ENCODE peak calls at places on chromosomes 1 and 21, in four cellular contexts. One of them, this sample, is unnamed.

GRCh38 chr1:12359734-12360133 is 129.9 kb downstream of the VPS13D start:
- DNase-seq in SK-N-SH: no peak
- DNase-seq in K562: no peak
- DNase-seq in GM12878: no peak
- DNase-seq in this sample: no peak

GRCh38 chr21:43340491-43341348 is 86.2 kb downstream of the SIK1 start:
- DNase-seq in GM12878: no peak
- DNase-seq in K562: peak; percentile 61
- DNase-seq in SK-N-SH: no peak
- DNase-seq in this sample: peak; percentile 62

GRCh38 chr1:25030674-25031589 is 100.9 kb upstream of the RUNX3 start:
- DNase-seq in GM12878: peak; percentile 91
- DNase-seq in K562: no peak
- DNase-seq in SK-N-SH: no peak
- DNase-seq in this sample: no peak

GRCh38 chr1:94925561-94926364 is 1.1 kb downstream of the CNN3 start:
- DNase-seq in K562: no peak
- DNase-seq in GM12878: peak; percentile 5
- DNase-seq in SK-N-SH: peak; percentile 74
- DNase-seq in this sample: peak; percentile 33

GRCh38 chr1:75908717-75909152 is 23.5 kb downstream of the ASB17 start:
- DNase-seq in GM12878: peak; percentile 7
- DNase-seq in SK-N-SH: peak; percentile 29
- DNase-seq in K562: no peak
- DNase-seq in this sample: peak; percentile 4

GRCh38 chr1:9475061-9475627 is 64.1 kb upstream of the SLC25A33 start:
- DNase-seq in K562: no peak
- DNase-seq in GM12878: no peak
- DNase-seq in SK-N-SH: peak; percentile 3
- DNase-seq in this sample: no peak

GRCh38 chr1:89605692-89606091 is 27.2 kb upstream of the LRRC8C start:
- DNase-seq in SK-N-SH: no peak
- DNase-seq in GM12878: no peak
- DNase-seq in K562: no peak
- DNase-seq in this sample: no peak

GRCh38 chr1:119368556-119368955 is at the start of gene HAO2:
- DNase-seq in SK-N-SH: no peak
- DNase-seq in GM12878: no peak
- DNase-seq in K562: no peak
- DNase-seq in this sample: no peak

GRCh38 chr1:21822349-21822748 is 10.3 kb downstream of the LDLRAD2 start:
- DNase-seq in K562: peak; percentile 96
- DNase-seq in GM12878: no peak
- DNase-seq in SK-N-SH: peak; percentile 66
- DNase-seq in this sample: no peak

GRCh38 chr1:27656157-27656893 is 15.7 kb downstream of the IFI6 start:
- DNase-seq in GM12878: no peak
- DNase-seq in K562: no peak
- DNase-seq in SK-N-SH: no peak
- DNase-seq in this sample: no peak

GRCh38 chr1:15323351-15323988 is 76.4 kb downstream of the FHAD1 start:
- DNase-seq in K562: peak; percentile 84
- DNase-seq in GM12878: no peak
- DNase-seq in SK-N-SH: peak; percentile 82
- DNase-seq in this sample: peak; percentile 83

GRCh38 chr1:15321601-15322000 is 74.6 kb downstream of the FHAD1 start:
- DNase-seq in GM12878: no peak
- DNase-seq in K562: no peak
- DNase-seq in SK-N-SH: no peak
- DNase-seq in this sample: no peak

GRCh38 chr1:15323989-15324866 is 77.2 kb downstream of the FHAD1 start:
- DNase-seq in GM12878: no peak
- DNase-seq in SK-N-SH: no peak
- DNase-seq in K562: no peak
- DNase-seq in this sample: no peak

GRCh38 chr1:15324867-15325335 is 77.9 kb downstream of the FHAD1 start:
- DNase-seq in SK-N-SH: no peak
- DNase-seq in K562: no peak
- DNase-seq in GM12878: no peak
- DNase-seq in this sample: no peak

GRCh38 chr1:15322648-15323350 is 75.8 kb downstream of the FHAD1 start:
- DNase-seq in SK-N-SH: peak; percentile 57
- DNase-seq in K562: peak; percentile 48
- DNase-seq in GM12878: no peak
- DNase-seq in this sample: peak; percentile 46
- TF ChIP-seq RCOR1 in SK-N-SH: no peak
- TF ChIP-seq RCOR1 in K562: peak; percentile 82
- TF ChIP-seq RCOR1 in GM12878: no peak
- TF ChIP-seq RCOR1 in this sample: no peak

GRCh38 chr1:72283204-72284083 is 1.1 kb upstream of the NEGR1 start:
- DNase-seq in K562: no peak
- DNase-seq in GM12878: no peak
- DNase-seq in SK-N-SH: peak; percentile 73
- DNase-seq in this sample: no peak
- TF ChIP-seq EP300 in K562: no peak
- TF ChIP-seq EP300 in GM12878: no peak
- TF ChIP-seq EP300 in SK-N-SH: no peak
- TF ChIP-seq EP300 in this sample: no peak

DNA sequence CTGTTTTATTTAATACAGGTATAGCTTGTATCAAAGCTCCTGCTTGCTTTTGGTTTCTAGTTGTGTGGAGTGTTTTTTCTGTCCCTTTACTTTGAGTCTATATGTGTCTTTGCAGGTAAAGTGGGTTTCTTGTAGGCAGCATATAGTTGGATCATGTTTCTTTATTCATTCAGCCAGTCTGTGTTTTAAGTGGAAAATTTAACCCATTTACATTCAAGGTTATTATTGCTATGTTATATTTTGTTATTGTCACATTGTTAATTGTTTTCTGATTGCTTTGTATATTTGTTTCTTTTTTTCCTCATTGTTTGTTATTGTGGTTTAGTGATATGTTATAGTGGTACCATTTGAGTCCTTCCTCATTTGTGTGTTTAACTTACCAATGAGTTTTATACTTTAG is 26.7 kb downstream of the CLDN19 start:
- DNase-seq in K562: no peak
- DNase-seq in GM12878: no peak
- DNase-seq in SK-N-SH: no peak
- DNase-seq in this sample: no peak
- H3K9me3 ChIP-seq in K562: peaks cover 3% of the 10 kb centered on the region
- H3K9me3 ChIP-seq in GM12878: peaks cover 6% of the 10 kb centered on the region
- H3K9me3 ChIP-seq in SK-N-SH: peaks cover 13% of the 10 kb centered on the region
- H3K9me3 ChIP-seq in this sample: peaks cover 6% of the 10 kb centered on the region

GRCh38 chr1:2307206-2307605 is 79.1 kb downstream of the SKI start:
- DNase-seq in K562: no peak
- DNase-seq in SK-N-SH: no peak
- DNase-seq in GM12878: no peak
- DNase-seq in this sample: no peak
- TF ChIP-seq RCOR1 in K562: no peak
- TF ChIP-seq RCOR1 in SK-N-SH: no peak
- TF ChIP-seq RCOR1 in GM12878: no peak
- TF ChIP-seq RCOR1 in this sample: no peak

DNA sequence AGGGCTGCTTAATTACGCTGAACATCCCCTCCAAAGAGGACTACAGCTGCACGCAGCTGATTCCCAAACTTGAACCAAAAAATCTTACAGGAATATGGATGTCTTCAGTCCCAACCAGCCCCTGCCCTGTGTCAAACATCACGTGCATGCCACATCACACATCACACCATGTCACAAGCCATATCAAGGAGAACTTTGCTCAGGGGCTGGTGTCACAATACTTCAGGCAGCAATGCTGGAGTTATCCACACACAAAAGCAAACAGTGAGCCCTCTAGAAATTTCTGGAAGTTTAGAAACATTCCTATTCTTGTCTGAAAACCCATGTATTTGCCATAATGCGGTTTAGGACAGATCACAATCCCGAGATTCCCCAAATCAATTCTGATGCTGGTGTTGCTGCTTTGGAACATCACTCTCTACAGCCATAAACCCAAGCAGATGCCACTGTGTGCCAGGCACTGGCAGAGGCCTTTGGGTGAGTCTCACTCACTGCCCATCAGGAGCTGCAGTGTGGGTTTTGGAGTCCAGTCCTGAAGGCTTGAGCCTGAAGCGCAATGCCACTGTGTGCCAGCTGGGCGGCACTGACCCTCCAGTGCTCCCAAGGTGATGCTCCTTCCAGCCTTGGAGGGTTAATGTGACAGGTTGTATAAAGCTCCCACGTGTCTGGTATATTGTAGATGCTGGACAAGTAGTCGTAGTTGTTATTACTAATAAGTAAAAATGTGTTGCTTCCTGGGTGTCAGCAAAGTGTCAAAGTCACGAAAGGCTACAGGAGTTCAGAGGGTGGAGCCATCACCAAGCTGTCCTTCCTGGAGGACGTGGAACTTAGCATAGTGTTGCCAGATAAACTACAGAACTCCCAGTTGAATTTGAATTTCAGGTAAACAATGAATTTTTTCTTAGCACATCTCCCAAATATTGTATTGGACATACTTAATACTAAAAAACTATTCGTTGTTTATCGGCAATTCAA is 20.1 kb upstream of the EFNA1 start:
- DNase-seq in GM12878: no peak
- DNase-seq in K562: no peak
- DNase-seq in SK-N-SH: no peak
- DNase-seq in this sample: no peak
- TF ChIP-seq EP300 in GM12878: no peak
- TF ChIP-seq EP300 in K562: no peak
- TF ChIP-seq EP300 in SK-N-SH: no peak
- TF ChIP-seq EP300 in this sample: no peak

GRCh38 chr1:99535470-99536164 is 110.3 kb upstream of the PALMD start:
- DNase-seq in GM12878: no peak
- DNase-seq in SK-N-SH: no peak
- DNase-seq in K562: no peak
- DNase-seq in this sample: no peak
- H3K9me3 ChIP-seq in GM12878: no peaks in the 10 kb centered on the region
- H3K9me3 ChIP-seq in SK-N-SH: no peaks in the 10 kb centered on the region
- H3K9me3 ChIP-seq in K562: no peaks in the 10 kb centered on the region
- H3K9me3 ChIP-seq in this sample: no peaks in the 10 kb centered on the region

DNA sequence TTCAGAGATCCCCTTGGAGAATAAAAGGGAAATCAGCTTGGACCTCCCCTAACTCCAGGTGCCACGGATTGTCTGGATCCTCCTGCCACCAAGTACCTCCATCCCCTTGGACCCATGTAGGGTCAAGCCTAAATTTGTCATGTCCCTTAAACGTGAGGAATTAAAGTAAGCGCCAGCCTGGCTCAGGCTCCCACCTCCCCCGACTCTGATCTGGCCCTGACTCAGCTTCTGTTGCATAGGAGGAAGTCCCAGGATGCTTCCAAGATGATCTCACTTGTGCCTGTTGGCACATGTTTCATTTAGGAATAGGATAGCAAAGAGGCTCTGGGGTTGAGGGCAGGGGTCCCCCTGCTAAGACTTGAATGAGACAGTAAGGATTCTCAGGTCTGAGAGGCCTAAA is 231.9 kb upstream of the JUN start:
- DNase-seq in SK-N-SH: no peak
- DNase-seq in GM12878: no peak
- DNase-seq in K562: no peak
- DNase-seq in this sample: no peak
- TF ChIP-seq RCOR1 in SK-N-SH: no peak
- TF ChIP-seq RCOR1 in GM12878: no peak
- TF ChIP-seq RCOR1 in K562: no peak
- TF ChIP-seq RCOR1 in this sample: no peak

GRCh38 chr1:41440321-41441090 is 44.0 kb downstream of the EDN2 start:
- DNase-seq in SK-N-SH: no peak
- DNase-seq in GM12878: no peak
- DNase-seq in K562: no peak
- DNase-seq in this sample: no peak
- TF ChIP-seq EP300 in SK-N-SH: no peak
- TF ChIP-seq EP300 in GM12878: no peak
- TF ChIP-seq EP300 in K562: no peak
- TF ChIP-seq EP300 in this sample: no peak

GRCh38 chr21:45938453-45938755 is 43.2 kb upstream of the COL6A1 start:
- DNase-seq in SK-N-SH: peak; percentile 16
- DNase-seq in GM12878: no peak
- DNase-seq in K562: no peak
- DNase-seq in this sample: no peak
- H3K9me3 ChIP-seq in SK-N-SH: peaks cover 5% of the 10 kb centered on the region
- H3K9me3 ChIP-seq in GM12878: no peaks in the 10 kb centered on the region
- H3K9me3 ChIP-seq in K562: no peaks in the 10 kb centered on the region
- H3K9me3 ChIP-seq in this sample: no peaks in the 10 kb centered on the region

DNA sequence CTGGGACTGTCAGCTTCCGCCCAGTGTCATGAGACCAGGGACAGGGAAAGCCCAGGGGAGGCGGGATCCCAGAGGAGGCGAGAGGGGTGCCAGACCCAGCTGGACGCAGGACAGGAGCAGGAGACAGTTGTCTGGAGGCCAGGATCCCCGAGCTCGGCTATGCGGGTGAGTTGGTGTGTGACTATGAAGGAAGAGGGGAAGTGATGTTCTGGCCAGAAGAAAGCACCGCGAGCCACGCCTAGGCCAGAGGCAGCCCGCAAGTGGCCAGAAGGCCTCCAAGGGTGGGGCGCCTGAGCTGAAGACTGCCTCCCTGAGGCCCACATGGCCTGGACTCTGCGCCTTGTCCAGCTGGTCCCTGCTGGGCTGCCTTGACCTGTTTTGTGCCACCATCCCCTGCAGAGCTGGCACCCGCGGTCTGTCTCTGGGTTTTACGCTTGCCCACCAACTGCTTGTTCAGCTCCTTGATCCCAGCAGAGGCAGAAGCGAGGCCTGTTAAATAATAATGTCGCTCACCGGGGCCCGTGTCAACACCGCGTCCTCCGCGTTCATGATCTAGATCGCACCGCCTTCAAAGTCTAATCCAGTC is 85.2 kb upstream of the ACTL8 start:
- DNase-seq in K562: no peak
- DNase-seq in SK-N-SH: no peak
- DNase-seq in GM12878: no peak
- DNase-seq in this sample: no peak
- TF ChIP-seq RCOR1 in K562: no peak
- TF ChIP-seq RCOR1 in SK-N-SH: no peak
- TF ChIP-seq RCOR1 in GM12878: no peak
- TF ChIP-seq RCOR1 in this sample: no peak

This sample was measured in A549.